ENCODE peak calls at places on chromosomes 1 and 21, in five cellular contexts. V is ascending aorta, T is right atrium auricular region, J is psoas muscle, O is BE2C. R is an unnamed sample.

GRCh38 chr1:53408013-53408754 is 51.0 kb upstream of the DMRTB1 start:
- DNase-seq in V (no peak), T (no peak), J (no peak), O (no peak), R (no peak)

GRCh38 chr1:189117072-189117770 is 1360.4 kb downstream of the BRINP3 start:
- DNase-seq in V (no peak), O (no peak), J (no peak), T (no peak), R (no peak)

GRCh38 chr1:95084317-95085176 is 11.8 kb upstream of the ALG14 start:
- DNase-seq in V (no peak), T (no peak), J (no peak), O (peak; percentile 8), R (peak; percentile 79)

GRCh38 chr1:67312630-67313029 is 5.0 kb downstream of the IL12RB2 start:
- DNase-seq in V (no peak), T (no peak), J (no peak), O (no peak), R (no peak)

GRCh38 chr1:178060789-178061556 is 32.9 kb upstream of the RASAL2 start:
- DNase-seq in O (no peak), V (no peak), J (no peak), T (no peak), R (no peak)

GRCh38 chr1:233461847-233462246 is 134.3 kb downstream of the MAP3K21 start:
- DNase-seq in J (no peak), V (no peak), O (no peak), T (no peak), R (no peak)

GRCh38 chr1:71463144-71463543 is 382.3 kb upstream of the ZRANB2 start:
- DNase-seq in T (no peak), J (no peak), O (no peak), V (no peak), R (no peak)

GRCh38 chr1:33400153-33400552 is 30.7 kb downstream of the PHC2 start:
- DNase-seq in J (no peak), V (no peak), O (no peak), T (no peak), R (no peak)

GRCh38 chr1:6207921-6208320 is 2.0 kb downstream of the RNF207 start:
- DNase-seq in T (no peak), J (no peak), V (no peak), O (no peak), R (no peak)

GRCh38 chr1:212637902-212638301 is 29.3 kb downstream of the ATF3 start:
- DNase-seq in V (no peak), T (no peak), O (no peak), J (no peak), R (no peak)

GRCh38 chr1:93822710-93823425 is 56.1 kb downstream of the DNTTIP2 start:
- DNase-seq in J (no peak), V (no peak), T (no peak), O (no peak), R (no peak)

GRCh38 chr1:36731226-36732037 is 248.7 kb upstream of the CSF3R start:
- DNase-seq in T (no peak), J (no peak), O (no peak), V (peak; percentile 19), R (no peak)

GRCh38 chr1:191634801-191635520 is 523.3 kb upstream of the RGS18 start:
- DNase-seq in V (no peak), T (no peak), O (no peak), J (no peak), R (no peak)

GRCh38 chr1:112723511-112723839 is 8.3 kb upstream of the PPM1J start:
- DNase-seq in O (no peak), J (no peak), T (peak; percentile 50), V (no peak), R (no peak)

GRCh38 chr1:112721966-112722524 is 6.9 kb upstream of the PPM1J start:
- DNase-seq in J (no peak), T (peak; percentile 53), V (peak; percentile 53), O (peak; percentile 61), R (no peak)

GRCh38 chr1:112718691-112719418 is 3.7 kb upstream of the PPM1J start:
- DNase-seq in J (peak; percentile 91), V (peak; percentile 89), O (peak; percentile 94), T (no peak), R (peak; percentile 73)

GRCh38 chr1:112719706-112720105 is 4.6 kb upstream of the PPM1J start:
- DNase-seq in O (no peak), T (no peak), V (peak; percentile 43), J (no peak), R (no peak)

DNA sequence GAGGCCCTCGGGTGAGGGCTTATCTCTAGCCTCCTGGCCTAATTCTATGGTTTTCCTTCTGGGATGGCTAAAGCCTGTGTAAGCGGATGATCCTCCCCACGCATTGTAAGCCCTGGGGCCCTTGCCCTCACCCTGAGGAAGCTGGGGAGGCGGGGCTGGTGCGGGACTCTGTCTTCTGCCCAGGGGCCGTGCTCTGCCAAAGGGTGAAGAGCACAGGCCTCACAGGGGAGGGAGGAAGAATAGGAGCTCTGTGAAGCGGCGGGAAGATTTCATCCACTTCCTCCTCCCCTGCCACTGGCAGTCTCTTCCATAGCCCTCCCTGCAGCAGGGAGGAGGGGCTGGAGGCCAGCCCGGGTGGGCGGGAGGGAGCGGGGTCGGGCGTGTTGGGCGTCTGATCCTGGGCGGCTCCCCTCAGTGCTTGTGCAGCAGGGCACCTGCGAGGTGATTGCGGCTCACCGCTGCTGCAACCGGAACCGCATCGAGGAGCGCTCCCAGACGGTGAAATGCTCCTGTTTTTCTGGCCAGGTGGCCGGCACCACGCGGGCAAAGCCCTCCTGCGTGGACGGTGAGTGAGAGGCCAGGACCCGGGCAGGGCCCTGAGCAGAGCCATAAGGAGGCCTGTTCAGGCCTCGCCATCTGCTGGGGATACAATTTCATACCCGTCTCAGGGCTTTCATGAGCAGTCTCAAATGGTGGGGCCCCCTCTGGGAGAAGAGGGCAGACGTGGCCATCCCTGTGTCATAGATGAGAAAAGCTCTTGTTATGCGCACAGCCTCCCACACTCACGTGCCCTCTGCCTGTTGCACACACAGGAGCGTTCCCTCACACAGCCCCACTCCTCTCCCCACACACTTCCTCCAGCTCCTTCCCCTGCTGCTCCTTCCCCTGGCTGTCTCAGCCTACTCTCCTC is 7.7 kb upstream of the PPM1J start:
- DNase-seq in O (no peak), V (peak; percentile 50), T (peak; percentile 57), J (no peak), R (peak; percentile 67)
- H3K4me3 ChIP-seq in O (no peak overlapping the region), V (peak overlapping the region; percentile 36), T (peak overlapping the region; percentile 30), J (peak overlapping the region; percentile 35), R (peak overlapping the region; percentile 58)

GRCh38 chr21:32348604-32349332 is 44.0 kb downstream of the URB1 start:
- DNase-seq in T (no peak), O (no peak), J (no peak), V (no peak), R (no peak)
- H3K36me3 ChIP-seq in T (peaks cover 100% of the 10 kb centered on the region), O (peaks cover 90% of the 10 kb centered on the region), J (peaks cover 44% of the 10 kb centered on the region), V (peaks cover 97% of the 10 kb centered on the region), R (peaks cover 96% of the 10 kb centered on the region)

DNA sequence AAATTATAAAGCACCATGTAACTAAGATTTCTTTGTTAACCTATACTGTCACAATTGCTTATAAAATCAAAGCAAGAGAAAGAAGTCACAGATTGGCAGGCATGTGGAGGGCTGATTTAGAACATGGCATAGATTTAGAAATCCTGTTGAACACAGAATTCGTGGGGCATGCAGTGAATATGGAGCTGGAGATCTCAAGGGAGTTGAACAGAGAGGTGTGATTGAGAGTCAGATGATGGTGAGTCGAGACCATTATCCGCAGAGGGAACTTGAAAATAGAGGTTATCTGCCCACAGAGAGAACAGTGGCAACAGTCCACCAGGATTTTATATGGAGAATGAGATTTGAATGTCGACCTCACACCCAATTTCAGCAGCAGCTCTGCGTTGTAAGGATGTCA is 27.6 kb downstream of the PBX1 start:
- DNase-seq in J (no peak), T (no peak), V (no peak), O (no peak), R (no peak)
- H3K4me1 ChIP-seq in J (peaks cover 11% of the 10 kb centered on the region), T (peaks cover 65% of the 10 kb centered on the region), V (peaks cover 27% of the 10 kb centered on the region), O (no peaks in the 10 kb centered on the region), R (peaks cover 15% of the 10 kb centered on the region)

GRCh38 chr1:40819101-40819500 is 35.5 kb downstream of the KCNQ4 start:
- DNase-seq in V (no peak), O (no peak), J (no peak), T (no peak), R (no peak)
- H3K4me3 ChIP-seq in V (no peak overlapping the region), O (no peak overlapping the region), J (no peak overlapping the region), T (peak overlapping the region; percentile 48), R (no peak overlapping the region)

GRCh38 chr1:201319631-201320030 is 36.3 kb downstream of the PKP1 start:
- DNase-seq in J (no peak), V (peak; percentile 43), T (no peak), O (no peak), R (no peak)

GRCh38 chr1:201318504-201319340 is 35.4 kb downstream of the PKP1 start:
- DNase-seq in T (no peak), J (no peak), O (no peak), V (peak; percentile 25), R (no peak)

GRCh38 chr1:201322653-201323510 is 39.6 kb downstream of the PKP1 start:
- DNase-seq in J (no peak), O (no peak), T (no peak), V (peak; percentile 55), R (no peak)

GRCh38 chr1:201321826-201322390 is 38.6 kb downstream of the PKP1 start:
- DNase-seq in O (no peak), V (peak; percentile 37), J (no peak), T (no peak), R (no peak)

DNA sequence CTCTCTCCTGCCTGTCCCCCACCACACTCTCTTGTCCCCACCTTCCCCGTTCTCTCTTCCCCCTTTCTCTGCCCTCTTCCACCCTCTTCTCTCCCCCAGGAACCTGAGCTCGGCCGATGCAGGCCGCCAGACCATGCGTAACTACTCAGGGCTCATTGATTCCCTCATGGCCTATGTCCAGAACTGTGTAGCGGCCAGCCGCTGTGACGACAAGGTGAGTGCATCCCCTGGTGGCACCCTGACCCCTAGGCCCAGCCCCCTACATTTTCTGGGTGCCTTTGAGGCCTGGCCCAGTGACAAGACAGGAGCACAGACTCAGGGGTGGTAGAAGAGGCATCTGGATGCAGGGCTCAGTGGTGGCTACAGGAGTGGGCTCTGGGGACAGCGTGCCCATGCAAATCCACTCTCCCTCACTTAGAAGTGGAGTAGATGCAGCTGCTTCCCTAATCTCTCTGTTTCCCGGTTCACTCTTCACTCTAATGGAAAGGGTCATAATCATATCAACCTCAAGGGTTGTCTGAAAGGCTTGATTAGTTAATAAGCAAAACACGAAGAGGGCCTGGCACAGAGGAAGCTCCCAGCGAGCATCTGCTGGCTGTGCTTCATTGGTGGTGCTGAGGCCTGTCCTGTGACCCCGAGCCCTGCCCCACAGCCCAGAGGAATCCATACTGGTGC is 37.0 kb downstream of the PKP1 start:
- DNase-seq in J (no peak), T (no peak), V (peak; percentile 30), O (peak; percentile 72), R (no peak)
- H3K36me3 ChIP-seq in J (no peaks in the 10 kb centered on the region), T (no peaks in the 10 kb centered on the region), V (no peaks in the 10 kb centered on the region), O (no peaks in the 10 kb centered on the region), R (no peaks in the 10 kb centered on the region)

DNA sequence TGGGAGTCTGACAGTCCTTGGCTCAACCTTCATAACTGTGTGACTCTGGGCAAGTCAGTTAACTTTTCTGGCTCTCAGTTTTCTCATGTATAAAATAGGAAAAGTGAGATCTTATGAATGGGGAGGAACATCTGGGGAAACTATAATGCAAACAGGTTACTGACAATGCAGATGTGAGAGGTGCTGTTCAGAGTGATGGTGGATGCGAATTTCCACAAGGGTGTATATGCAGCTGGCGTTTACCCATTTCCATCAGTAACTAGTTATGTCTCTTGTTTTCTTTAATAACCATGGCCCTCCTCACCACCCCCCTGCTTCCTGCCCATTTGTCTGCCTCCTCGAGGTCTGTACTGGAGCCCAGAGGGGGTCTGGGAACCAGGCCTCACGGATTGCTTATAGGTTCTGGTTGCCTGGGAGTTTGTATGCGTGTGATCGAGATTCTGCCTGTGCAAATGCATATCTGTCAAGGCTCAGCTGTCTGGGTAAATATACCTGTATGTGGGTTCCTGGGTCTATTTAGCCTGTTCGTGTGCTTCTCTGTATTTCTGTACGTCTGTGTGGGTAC is 44.4 kb downstream of the AHDC1 start:
- DNase-seq in T (no peak), O (no peak), V (no peak), J (no peak), R (no peak)
- H3K4me1 ChIP-seq in T (peaks cover 88% of the 10 kb centered on the region), O (peaks cover 30% of the 10 kb centered on the region), V (peaks cover 75% of the 10 kb centered on the region), J (peaks cover 82% of the 10 kb centered on the region), R (peaks cover 72% of the 10 kb centered on the region)

GRCh38 chr21:40842197-40842552 is 4.8 kb downstream of the DSCAM start:
- DNase-seq in T (no peak), J (no peak), V (no peak), O (no peak), R (no peak)
- H3K4me3 ChIP-seq in T (no peak overlapping the region), J (no peak overlapping the region), V (no peak overlapping the region), O (no peak overlapping the region), R (no peak overlapping the region)

R was measured in SJCRH30.